ENCODE peak calls at places on chromosomes 11 and 22, in seven cellular contexts. G is OCI-LY7, Z is brain microvascular endothelial cell, Y is lung, X is neural progenitor cell, S is uterus, V is heart left ventricle. A is an unnamed sample.

GRCh38 chr11:118939948-118940598 is 14.3 kb upstream of the BCL9L start:
- DNase-seq in V (no peak), X (peak; percentile 16), S (no peak), Z (no peak), Y (no peak), G (peak; percentile 61), A (no peak)

GRCh38 chr11:36409152-36409713 is 100.8 kb downstream of the TRAF6 start:
- DNase-seq in S (no peak), G (peak; percentile 14), Y (no peak), Z (peak; percentile 45), V (no peak), X (no peak), A (no peak)

GRCh38 chr11:67247946-67248550 is 18.2 kb upstream of the GRK2 start:
- DNase-seq in S (no peak), Y (no peak), V (no peak), G (no peak), X (no peak), Z (no peak), A (no peak)

GRCh38 chr11:68870470-68870869 is 28.8 kb upstream of the CPT1A start:
- DNase-seq in V (no peak), Z (no peak), Y (no peak), G (no peak), S (no peak), X (no peak), A (no peak)

GRCh38 chr11:122917311-122917710 is 34.8 kb downstream of the JHY start:
- DNase-seq in V (no peak), S (peak; percentile 45), Y (peak; percentile 83), X (no peak), Z (no peak), G (no peak), A (no peak)

GRCh38 chr11:8068605-8069221 is 12.3 kb upstream of the TUB start:
- DNase-seq in V (peak; percentile 71), X (no peak), S (peak; percentile 72), G (no peak), Y (no peak), Z (peak; percentile 69), A (no peak)

GRCh38 chr11:69292221-69292648 is 1.7 kb upstream of the MYEOV start:
- DNase-seq in V (no peak), Z (no peak), X (peak; percentile 56), Y (no peak), G (peak; percentile 52), S (no peak), A (no peak)

GRCh38 chr11:116376054-116376453 is 396.7 kb downstream of the BUD13 start:
- DNase-seq in Z (no peak), X (no peak), Y (no peak), G (no peak), S (no peak), V (no peak), A (no peak)

GRCh38 chr11:111422494-111423249 is 43.6 kb upstream of the POU2AF1 start:
- DNase-seq in S (peak; percentile 58), Y (peak; percentile 52), X (peak; percentile 85), Z (peak; percentile 32), G (peak; percentile 92), V (no peak), A (no peak)

GRCh38 chr22:44288951-44289350 is 23.8 kb downstream of the SHISAL1 start:
- DNase-seq in G (no peak), Y (no peak), Z (no peak), V (no peak), S (no peak), X (no peak), A (no peak)

DNA sequence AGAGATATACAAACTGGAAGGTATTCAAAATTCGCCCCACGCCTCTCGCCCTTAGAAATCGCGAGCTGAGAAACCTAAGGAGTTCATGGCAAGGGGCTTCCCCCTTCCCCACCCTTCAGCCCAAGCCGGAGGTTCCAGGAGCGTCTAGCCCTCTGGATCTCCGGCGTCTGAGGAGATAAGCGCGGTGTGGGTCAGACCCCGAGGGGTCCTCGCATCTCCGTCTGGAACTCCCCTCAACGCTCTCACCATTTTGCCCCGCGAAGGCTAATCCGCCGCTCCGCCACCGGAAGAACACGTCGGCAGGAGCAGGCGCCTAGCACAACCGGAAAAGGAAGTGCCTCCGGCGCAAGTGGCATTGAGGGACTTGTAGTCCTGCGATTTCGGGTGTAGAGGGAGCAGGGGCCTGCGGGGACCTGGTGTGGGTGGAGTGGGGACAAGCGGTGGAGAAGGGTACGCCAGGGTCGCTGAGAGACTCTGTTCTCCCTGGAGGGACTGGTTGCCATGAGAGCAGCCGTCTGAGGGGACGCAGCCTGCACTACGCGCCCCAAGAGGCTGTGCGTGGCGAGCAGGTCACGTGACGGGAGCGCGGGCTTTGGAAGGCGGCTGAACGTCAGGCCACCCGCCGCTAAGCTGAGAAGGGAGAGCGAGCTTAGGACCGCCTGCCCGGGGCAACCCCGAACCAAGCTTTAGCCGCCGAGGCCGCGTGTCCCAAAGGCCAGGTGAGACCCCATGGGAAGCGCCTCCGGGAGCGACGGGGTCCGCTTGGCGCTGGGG is at the start of the genes FEN1 and TMEM258:
- DNase-seq in Y (peak; percentile 89), S (peak; percentile 84), G (peak; percentile 92), X (peak; percentile 96), Z (peak; percentile 89), V (peak; percentile 91), A (no peak)
- TF ChIP-seq CTCF in Y (no peak), S (no peak), G (no peak), X (no peak), Z (no peak), V (no peak), A (no peak)

DNA sequence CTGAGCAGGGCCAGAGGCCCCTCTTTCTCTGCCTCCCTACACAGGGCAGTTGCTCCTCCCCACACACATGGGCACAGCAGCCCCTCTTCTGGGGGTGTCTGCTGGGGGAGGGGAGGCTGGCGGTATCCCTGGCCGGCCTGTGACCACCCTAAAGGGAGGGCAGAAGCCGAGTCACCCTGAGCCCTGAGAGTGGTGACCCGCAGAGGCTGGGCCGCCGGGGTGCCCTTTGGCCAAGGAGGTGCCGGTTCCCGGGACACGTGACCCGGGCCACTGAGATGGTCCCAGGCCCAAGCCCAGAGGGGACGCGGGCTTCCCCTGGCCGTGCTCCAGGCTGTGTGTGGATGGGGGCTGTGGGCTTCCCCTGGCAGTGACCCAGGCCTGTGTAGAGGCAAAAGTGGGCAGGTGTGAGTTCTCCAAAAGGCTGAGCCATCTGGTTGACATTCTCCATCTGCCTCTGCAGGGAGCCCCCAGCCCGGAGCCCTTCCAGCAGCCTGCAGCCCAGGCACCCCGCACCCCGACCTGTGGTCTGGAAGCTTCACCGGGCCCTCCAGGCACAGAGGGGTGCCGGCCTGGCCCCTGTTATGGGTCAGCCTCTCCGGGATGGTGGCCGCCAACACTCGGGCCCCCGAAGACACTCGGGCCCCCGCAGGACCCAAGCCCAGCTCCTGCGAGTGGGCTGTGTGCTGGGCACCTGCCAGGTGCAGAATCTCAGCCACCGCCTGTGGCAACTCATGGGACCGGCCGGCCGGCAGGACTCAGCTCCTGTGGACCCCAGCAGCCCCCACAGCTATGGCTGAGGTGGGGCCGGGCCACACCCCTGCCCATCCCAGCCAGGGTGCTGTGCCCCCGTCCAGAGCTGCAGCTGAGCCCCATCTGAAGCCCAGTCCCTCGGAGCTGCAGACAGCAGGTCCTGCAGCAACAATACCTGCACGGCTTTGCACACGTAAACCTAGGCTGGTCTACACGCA is 1.0 kb downstream of the ADM2 start:
- DNase-seq in S (no peak), G (no peak), X (no peak), V (no peak), Y (no peak), Z (no peak), A (no peak)
- H3K27ac ChIP-seq in S (no peak overlapping the region), G (no peak overlapping the region), X (no peak overlapping the region), V (no peak overlapping the region), Y (no peak overlapping the region), Z (no peak overlapping the region), A (no peak overlapping the region)

DNA sequence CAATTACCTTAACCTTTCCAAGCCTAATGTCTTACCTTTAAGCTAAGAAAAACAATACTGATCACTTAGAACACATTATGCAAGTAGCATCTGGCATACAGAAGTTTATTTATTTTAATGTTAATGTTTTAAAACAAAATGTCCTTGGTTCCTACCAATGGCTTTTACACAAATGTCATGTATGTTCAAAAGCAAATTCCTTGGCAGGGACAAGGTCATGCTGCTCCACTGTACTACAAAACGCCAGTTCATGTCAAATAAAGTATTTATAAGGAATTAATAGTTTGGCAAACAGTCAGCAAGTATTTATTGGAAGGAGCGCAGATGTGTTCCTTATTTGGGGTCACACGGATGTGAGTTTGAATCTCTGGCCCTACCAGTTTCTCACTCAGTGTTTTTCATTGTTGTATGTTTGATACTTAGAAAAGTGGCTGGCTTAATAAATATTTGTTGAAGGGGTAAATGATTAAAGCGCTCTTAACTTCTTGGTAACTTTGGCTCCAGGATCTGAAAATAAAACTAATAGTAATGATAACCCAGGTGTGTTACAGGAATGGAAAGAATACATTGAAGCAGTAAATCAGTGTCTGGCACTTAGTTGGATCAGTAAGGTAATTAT is 18.6 kb downstream of the DDI1 start:
- DNase-seq in S (no peak), X (no peak), Z (no peak), Y (no peak), V (no peak), G (no peak), A (no peak)
- H3K4me3 ChIP-seq in S (no peak overlapping the region), X (no peak overlapping the region), Z (no peak overlapping the region), Y (no peak overlapping the region), V (no peak overlapping the region), G (no peak overlapping the region), A (no peak overlapping the region)

DNA sequence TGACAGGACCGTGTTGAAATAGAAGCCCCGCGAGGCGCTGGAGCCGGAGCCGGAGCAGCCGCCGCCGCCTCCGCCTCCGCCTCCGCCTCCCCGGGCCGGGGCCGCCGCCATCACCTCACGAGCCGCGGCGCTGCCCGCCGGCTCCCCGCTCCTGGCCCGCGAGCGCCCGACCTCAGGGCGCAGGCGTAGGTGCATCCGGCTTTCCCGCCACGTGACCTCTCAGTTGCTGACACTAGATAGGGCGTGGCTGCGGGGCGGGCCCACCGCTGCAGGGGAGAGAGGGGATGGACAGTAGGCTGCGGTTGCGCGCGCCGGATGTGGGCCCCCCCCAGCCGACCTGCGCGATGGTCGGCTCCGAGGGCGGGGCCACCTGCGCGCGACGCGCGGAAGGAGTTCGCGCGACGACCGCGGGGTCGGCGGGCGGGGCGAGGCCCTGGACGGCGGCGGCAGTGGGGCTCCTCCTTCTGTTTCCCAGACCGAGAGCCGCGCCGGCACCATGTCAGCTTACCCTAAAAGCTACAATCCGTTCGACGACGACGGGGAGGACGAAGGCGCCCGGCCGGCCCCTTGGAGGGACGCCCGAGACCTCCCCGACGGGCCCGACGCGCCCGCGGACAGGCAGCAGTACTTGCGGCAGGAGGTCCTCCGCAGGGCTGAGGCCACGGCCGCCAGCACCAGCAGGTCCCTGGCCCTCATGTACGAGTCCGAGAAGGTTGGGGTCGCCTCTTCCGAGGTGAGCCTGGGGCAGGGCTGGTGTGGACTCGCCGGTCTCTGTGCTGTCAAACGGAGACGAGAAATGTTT is at the start of the genes PI4KA and SNAP29:
- DNase-seq in S (peak; percentile 98), X (peak; percentile 99), G (peak; percentile 98), Z (peak; percentile 98), V (peak; percentile 99), Y (peak; percentile 99), A (no peak)
- TF ChIP-seq CTCF in S (peak; percentile 27), X (peak; percentile 6), G (no peak), Z (no peak), V (no peak), Y (no peak), A (no peak)

A was measured in vagina.